ENCODE peak calls at places on chromosome 3, in four cellular contexts. N is brain microvascular endothelial cell, U is right cardiac atrium, X is ureter. M is an unnamed sample.

GRCh38 chr3:127903596-127903995 is 11.4 kb upstream of the KBTBD12 start:
- DNase-seq in N (no peak), U (no peak), X (no peak), M (no peak)

GRCh38 chr3:38131621-38132369 is 5.1 kb downstream of the ACAA1 start:
- DNase-seq in N (peak), U (peak), X (no peak), M (no peak)

GRCh38 chr3:168877899-168878298 is 782.2 kb upstream of the GOLIM4 start:
- DNase-seq in N (no peak), U (no peak), X (no peak), M (no peak)

GRCh38 chr3:194541483-194541882 is 54.7 kb upstream of the ATP13A3 start:
- DNase-seq in N (no peak), U (no peak), X (no peak), M (no peak)

GRCh38 chr3:139303216-139303615 is 40.6 kb upstream of the MRPS22 start:
- DNase-seq in N (no peak), U (no peak), X (no peak), M (no peak)

GRCh38 chr3:108493862-108494261 is 16.5 kb downstream of the MYH15 start:
- DNase-seq in N (no peak), U (peak), X (no peak), M (no peak)

GRCh38 chr3:33171580-33171979 is 47.0 kb downstream of the SUSD5 start:
- DNase-seq in N (no peak), U (no peak), X (no peak), M (no peak)

GRCh38 chr3:102378216-102378615 is 56.6 kb upstream of the ZPLD1 start:
- DNase-seq in N (no peak), U (no peak), X (no peak), M (no peak)

GRCh38 chr3:14439501-14440167 is 37.2 kb downstream of the SLC6A6 start:
- DNase-seq in N (peak), U (peak), X (peak), M (no peak)

GRCh38 chr3:59559721-59560514 is 510.1 kb upstream of the CFAP20DC start:
- DNase-seq in N (peak), U (no peak), X (no peak), M (no peak)

GRCh38 chr3:73448761-73449290 is 175.9 kb downstream of the PDZRN3 start:
- DNase-seq in N (no peak), U (no peak), X (no peak), M (no peak)

GRCh38 chr3:18189651-18190050 is 235.5 kb downstream of the SATB1 start:
- DNase-seq in N (peak), U (no peak), X (no peak), M (no peak)